ENCODE peak calls at places on chromosomes 11 and 22, in nine cellular contexts. F, B, O, I, X, Y, P, W and R are unnamed samples.

GRCh38 chr22:38744981-38745380 is 10.8 kb downstream of the SUN2 start:
- DNase-seq in F (no peak), B (no peak), O (no peak), I (no peak), X (peak; percentile 37), Y (no peak), P (no peak), W (no peak), R (no peak)

GRCh38 chr11:65065898-65066297 is 7.5 kb upstream of the NAALADL1 start:
- DNase-seq in F (no peak), B (no peak), O (no peak), I (no peak), X (no peak), Y (no peak), P (no peak), W (no peak), R (no peak)

GRCh38 chr22:28051787-28052356 is 132.8 kb upstream of the PITPNB start:
- DNase-seq in F (peak; percentile 19), B (peak; percentile 60), O (no peak), I (peak; percentile 25), X (no peak), Y (peak; percentile 82), P (no peak), W (peak; percentile 72), R (no peak)

GRCh38 chr22:30870451-30871345 is 97.9 kb downstream of the MORC2 start:
- DNase-seq in F (no peak), B (no peak), O (no peak), I (no peak), X (no peak), Y (no peak), P (no peak), W (no peak), R (no peak)

GRCh38 chr11:77471520-77472234 is 2.2 kb downstream of the PAK1 start:
- DNase-seq in F (no peak), B (peak; percentile 66), O (no peak), I (peak; percentile 42), X (no peak), Y (peak; percentile 8), P (no peak), W (peak; percentile 54), R (no peak)

GRCh38 chr11:57321996-57322880 is 2.5 kb downstream of the TNKS1BP1 start:
- DNase-seq in F (no peak), B (no peak), O (no peak), I (peak; percentile 97), X (peak; percentile 94), Y (peak; percentile 99), P (peak; percentile 98), W (peak; percentile 97), R (peak; percentile 95)

GRCh38 chr11:116505466-116506247 is 267.1 kb downstream of the BUD13 start:
- DNase-seq in F (no peak), B (no peak), O (no peak), I (no peak), X (no peak), Y (no peak), P (no peak), W (no peak), R (no peak)

GRCh38 chr11:44760917-44761545 is 34.3 kb downstream of the TSPAN18 start:
- DNase-seq in F (no peak), B (peak; percentile 53), O (no peak), I (peak; percentile 66), X (no peak), Y (peak; percentile 78), P (peak; percentile 39), W (peak; percentile 81), R (peak; percentile 52)

GRCh38 chr22:43186272-43187170 is at the start of gene TTLL12:
- DNase-seq in F (peak; percentile 69), B (peak; percentile 85), O (peak; percentile 62), I (peak; percentile 27), X (no peak), Y (peak; percentile 83), P (no peak), W (peak; percentile 50), R (no peak)

GRCh38 chr22:43188829-43189545 is 2.1 kb upstream of the TTLL12 start:
- DNase-seq in F (no peak), B (no peak), O (no peak), I (no peak), X (no peak), Y (no peak), P (no peak), W (peak; percentile 28), R (no peak)

GRCh38 chr22:43185860-43186261 is 1.1 kb downstream of the TTLL12 start:
- DNase-seq in F (no peak), B (peak; percentile 55), O (no peak), I (peak; percentile 23), X (no peak), Y (peak; percentile 48), P (no peak), W (peak; percentile 14), R (no peak)

GRCh38 chr22:43183496-43184263 is 3.3 kb downstream of the TTLL12 start:
- DNase-seq in F (no peak), B (no peak), O (no peak), I (peak; percentile 21), X (no peak), Y (peak; percentile 39), P (no peak), W (no peak), R (no peak)

DNA sequence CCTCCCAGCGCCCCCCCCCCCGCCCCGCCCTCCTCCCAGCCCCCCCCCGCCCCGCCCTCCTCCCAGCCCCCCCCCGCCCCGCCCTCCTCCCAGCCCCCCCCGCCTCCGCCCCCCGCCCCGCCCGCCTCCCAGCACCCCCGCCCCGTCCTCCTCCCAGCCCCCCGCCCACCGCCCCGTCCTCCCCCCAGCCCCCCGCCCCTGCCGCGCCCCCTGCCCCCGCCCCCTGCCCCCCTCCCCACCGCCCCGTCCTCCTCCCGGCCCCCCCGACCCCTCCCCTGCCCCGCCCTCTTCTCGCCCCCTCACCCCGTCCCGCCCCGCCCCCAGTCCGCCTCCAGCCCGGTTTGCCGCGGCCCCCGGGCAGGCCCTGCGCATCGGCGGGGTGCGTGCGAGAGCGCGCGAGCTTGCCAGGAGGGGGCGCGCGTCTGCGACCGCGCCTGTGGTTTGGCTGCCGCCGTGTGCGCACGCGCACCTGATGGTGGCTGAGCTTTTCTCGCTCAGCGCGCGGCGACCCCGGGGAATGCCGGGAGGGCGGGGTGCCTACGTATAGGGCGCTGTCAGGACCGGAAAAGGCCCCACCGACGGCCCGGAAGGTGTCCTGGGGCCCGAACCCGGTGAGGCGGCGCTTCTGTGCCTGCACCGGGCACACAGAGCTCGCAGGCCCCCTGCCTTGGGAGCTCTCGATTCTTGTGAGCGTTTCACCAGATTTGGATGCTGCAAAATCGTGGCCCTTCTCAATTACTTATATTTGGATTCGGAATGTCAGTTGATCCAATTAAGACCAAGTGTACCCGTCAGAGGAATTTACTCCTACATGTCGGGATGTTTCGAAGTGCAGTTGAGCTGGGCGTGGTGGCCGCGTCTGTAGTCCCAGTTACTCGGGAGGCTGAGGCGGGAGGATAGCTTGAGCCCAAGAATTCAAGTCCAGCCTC is 501 bp upstream of the TTLL12 start:
- DNase-seq in F (peak; percentile 97), B (peak; percentile 97), O (peak; percentile 92), I (peak; percentile 92), X (peak; percentile 74), Y (peak; percentile 96), P (peak; percentile 66), W (peak; percentile 96), R (peak; percentile 75)
- H3K4me3 ChIP-seq in F (peak overlapping the region; percentile 65), B (peak overlapping the region; percentile 74), O (peak overlapping the region; percentile 68), I (peak overlapping the region; percentile 43), X (peak overlapping the region; percentile 47), Y (peak overlapping the region; percentile 80), P (peak overlapping the region; percentile 47), W (peak overlapping the region; percentile 9), R (peak overlapping the region; percentile 60)

GRCh38 chr22:50309601-50309991 is 2.1 kb upstream of the PLXNB2 start:
- DNase-seq in F (no peak), B (no peak), O (no peak), I (no peak), X (no peak), Y (no peak), P (no peak), W (no peak), R (no peak)

GRCh38 chr22:50308986-50309600 is 1.6 kb upstream of the PLXNB2 start:
- DNase-seq in F (no peak), B (no peak), O (no peak), I (no peak), X (no peak), Y (peak; percentile 15), P (no peak), W (no peak), R (no peak)

GRCh38 chr22:50308597-50308935 is 1.1 kb upstream of the PLXNB2 start:
- DNase-seq in F (no peak), B (no peak), O (no peak), I (no peak), X (no peak), Y (peak; percentile 46), P (peak; percentile 57), W (peak; percentile 27), R (no peak)

GRCh38 chr22:50306753-50307749 is at the start of gene PLXNB2:
- DNase-seq in F (no peak), B (peak; percentile 89), O (no peak), I (peak; percentile 65), X (no peak), Y (peak; percentile 91), P (no peak), W (peak; percentile 88), R (peak; percentile 34)

GRCh38 chr22:50307891-50308596 is 598 bp upstream of the PLXNB2 start:
- DNase-seq in F (no peak), B (no peak), O (no peak), I (no peak), X (no peak), Y (peak; percentile 23), P (no peak), W (no peak), R (no peak)
- H3K4me3 ChIP-seq in F (no peak overlapping the region), B (no peak overlapping the region), O (no peak overlapping the region), I (no peak overlapping the region), X (no peak overlapping the region), Y (peak overlapping the region; percentile 29), P (no peak overlapping the region), W (no peak overlapping the region), R (no peak overlapping the region)

GRCh38 chr11:16923987-16924386 is 90.2 kb downstream of the PLEKHA7 start:
- DNase-seq in F (no peak), B (no peak), O (no peak), I (no peak), X (no peak), Y (no peak), P (no peak), W (peak; percentile 27), R (no peak)
- H3K4me3 ChIP-seq in F (no peak overlapping the region), B (no peak overlapping the region), O (no peak overlapping the region), I (peak overlapping the region; percentile 72), X (no peak overlapping the region), Y (no peak overlapping the region), P (no peak overlapping the region), W (no peak overlapping the region), R (no peak overlapping the region)

GRCh38 chr22:19763141-19764049 is 2.8 kb downstream of the TBX1 start:
- DNase-seq in F (no peak), B (no peak), O (no peak), I (no peak), X (no peak), Y (no peak), P (no peak), W (no peak), R (no peak)

GRCh38 chr22:19761500-19762314 is 1.1 kb downstream of the TBX1 start:
- DNase-seq in F (no peak), B (no peak), O (no peak), I (no peak), X (no peak), Y (no peak), P (no peak), W (peak; percentile 65), R (no peak)

GRCh38 chr22:19761022-19761499 is 483 bp downstream of the TBX1 start:
- DNase-seq in F (no peak), B (no peak), O (no peak), I (no peak), X (no peak), Y (peak; percentile 50), P (no peak), W (no peak), R (no peak)

GRCh38 chr22:19764050-19764593 is 3.5 kb downstream of the TBX1 start:
- DNase-seq in F (no peak), B (no peak), O (no peak), I (no peak), X (no peak), Y (no peak), P (no peak), W (no peak), R (no peak)

DNA sequence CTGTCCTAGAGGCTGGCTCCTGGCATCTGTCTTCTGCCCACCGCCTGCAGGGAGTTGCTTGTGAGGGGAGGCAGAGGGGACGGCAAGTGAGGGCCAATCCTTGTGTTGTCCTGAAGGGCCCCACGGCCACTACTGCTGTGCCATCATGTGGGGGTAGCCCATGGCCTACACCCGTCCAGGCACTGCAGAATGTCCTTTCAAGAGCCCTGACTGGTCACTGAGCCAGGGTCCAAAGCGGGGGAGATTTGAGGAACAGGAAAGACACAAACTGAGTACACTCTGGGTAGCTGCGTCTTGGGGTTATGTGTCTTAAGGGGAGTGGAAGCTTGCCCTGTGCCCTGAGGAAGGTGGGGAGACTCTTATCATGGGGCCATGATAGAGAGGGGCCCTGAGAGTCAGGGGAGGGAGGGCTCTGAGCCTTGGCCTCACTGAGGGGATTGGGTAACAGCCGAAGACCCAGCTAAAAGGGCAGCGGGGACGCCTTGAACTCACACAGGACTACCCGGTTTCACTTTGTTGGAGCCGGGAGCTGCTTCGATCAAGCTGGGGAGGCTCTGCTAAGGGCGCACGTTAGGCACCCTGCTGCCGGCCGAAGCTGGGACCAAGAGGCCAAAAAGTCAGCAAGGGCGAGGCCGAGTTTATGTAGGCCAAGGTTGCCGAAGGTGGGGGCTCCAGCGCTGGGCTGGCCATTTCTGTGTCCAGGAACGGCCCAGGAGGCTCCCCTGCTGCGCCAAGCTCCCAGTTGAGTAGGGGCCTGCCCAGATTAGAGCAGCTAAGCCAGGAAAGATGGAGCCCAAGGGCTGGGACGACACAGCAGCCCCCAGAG is 1.9 kb downstream of the TBX1 start:
- DNase-seq in F (no peak), B (no peak), O (no peak), I (no peak), X (no peak), Y (no peak), P (no peak), W (no peak), R (no peak)
- H3K4me3 ChIP-seq in F (no peak overlapping the region), B (no peak overlapping the region), O (no peak overlapping the region), I (no peak overlapping the region), X (peak overlapping the region; percentile 44), Y (peak overlapping the region; percentile 47), P (no peak overlapping the region), W (no peak overlapping the region), R (no peak overlapping the region)